ENCODE peak calls at places on chromosomes 3 and 15, in nine cellular contexts. A is RWPE1; O is activated CD8-positive, alpha-beta memory T cell treated with anti-CD3 and anti-CD28 coated beads, Interleukin-2, amount 50 U/mL, for 48 hours; M is MCF 10A; L is stimulated activated CD4-positive, alpha-beta T cell treated with anti-CD3 and anti-CD28 coated beads, Interleukin-1b, Interleukin-23, amount 100 ng/mL, for 48 hours; S is body of pancreas; J is cardiac fibroblast; C is HuH-7; H is breast epithelium. E is an unnamed sample.
A peak's percentile ranks its signal among the peaks of the same experiment; 100 is the strongest.

GRCh38 chr15:61064653-61065052 is 164.4 kb downstream of the RORA start:
- DNase-seq in H (no peak), A (no peak), S (no peak), C (no peak), M (no peak), J (no peak), O (no peak), L (no peak), E (no peak)

GRCh38 chr3:139113231-139113749 is 68.6 kb upstream of the PRR23C start:
- DNase-seq in H (no peak), S (no peak), J (no peak), L (peak; percentile 8), O (no peak), A (no peak), C (no peak), M (peak; percentile 15), E (no peak)

GRCh38 chr15:64856429-64857145 is 14.9 kb downstream of the PLEKHO2 start:
- DNase-seq in J (peak; percentile 40), H (no peak), M (no peak), A (no peak), L (no peak), C (peak; percentile 40), O (no peak), S (peak; percentile 44), E (peak; percentile 74)

GRCh38 chr15:96264801-96265515 is 65.5 kb upstream of the NR2F2 start:
- DNase-seq in A (peak; percentile 20), L (no peak), O (no peak), S (no peak), J (peak; percentile 40), H (no peak), C (peak; percentile 33), M (peak; percentile 17), E (no peak)

GRCh38 chr15:73936181-73936580 is 9.9 kb downstream of the LOXL1 start:
- DNase-seq in H (no peak), A (peak; percentile 81), L (no peak), O (no peak), M (peak; percentile 30), S (no peak), J (no peak), C (no peak), E (peak; percentile 27)

GRCh38 chr3:161153480-161153879 is 48.3 kb upstream of the B3GALNT1 start:
- DNase-seq in H (no peak), O (no peak), C (no peak), M (no peak), J (no peak), L (no peak), A (no peak), S (no peak), E (no peak)

GRCh38 chr3:102733811-102734574 is 299.2 kb downstream of the ZPLD1 start:
- DNase-seq in H (no peak), M (peak; percentile 29), A (no peak), J (peak; percentile 9), S (no peak), O (no peak), L (no peak), C (no peak), E (no peak)

GRCh38 chr3:197458179-197458707 is 97.5 kb downstream of the BDH1 start:
- DNase-seq in H (no peak), O (no peak), C (peak; percentile 47), S (no peak), L (peak; percentile 47), J (no peak), M (peak; percentile 58), A (no peak), E (no peak)

GRCh38 chr3:52343946-52344600 is 28.0 kb downstream of the DNAH1 start:
- DNase-seq in M (no peak), S (no peak), H (no peak), O (no peak), J (no peak), A (no peak), L (no peak), C (no peak), E (peak; percentile 9)

GRCh38 chr3:80526153-80526552 is 758.4 kb upstream of the ROBO1 start:
- DNase-seq in C (no peak), A (no peak), O (no peak), S (no peak), H (no peak), L (no peak), M (peak; percentile 5), J (no peak), E (no peak)

GRCh38 chr3:13348671-13349396 is 71.3 kb downstream of the NUP210 start:
- DNase-seq in J (no peak), M (no peak), L (no peak), C (no peak), H (no peak), O (no peak), A (no peak), S (no peak), E (no peak)

GRCh38 chr15:68768321-68768720 is 52.4 kb downstream of the ANP32A start:
- DNase-seq in O (no peak), C (no peak), A (peak; percentile 63), H (no peak), L (no peak), S (no peak), J (no peak), M (peak; percentile 64), E (no peak)

GRCh38 chr15:69820819-69821218 is 276.9 kb downstream of the TLE3 start:
- DNase-seq in M (no peak), O (no peak), S (peak; percentile 10), J (no peak), L (no peak), H (no peak), C (peak; percentile 52), A (no peak), E (no peak)

GRCh38 chr3:120753831-120754230 is 11.3 kb downstream of the GTF2E1 start:
- DNase-seq in S (no peak), H (no peak), O (no peak), A (no peak), M (peak; percentile 24), C (no peak), J (peak; percentile 63), L (no peak), E (no peak)

GRCh38 chr3:135099734-135100348 is 304.8 kb downstream of the EPHB1 start:
- DNase-seq in C (no peak), H (no peak), J (no peak), L (no peak), S (no peak), A (no peak), O (no peak), M (no peak), E (no peak)

GRCh38 chr3:127763337-127763736 is 59.0 kb downstream of the MGLL start:
- DNase-seq in J (no peak), H (no peak), S (no peak), O (no peak), M (no peak), L (no peak), C (no peak), A (no peak), E (no peak)

GRCh38 chr3:180199396-180199795 is 162.7 kb upstream of the PEX5L start:
- DNase-seq in A (no peak), J (no peak), M (no peak), H (no peak), O (no peak), S (no peak), C (no peak), L (no peak), E (no peak)

GRCh38 chr3:62097121-62097520 is 276.2 kb downstream of the FEZF2 start:
- DNase-seq in A (no peak), M (no peak), L (no peak), O (no peak), C (no peak), J (no peak), S (no peak), H (peak; percentile 19), E (no peak)

GRCh38 chr15:40306371-40306770 is 1.4 kb downstream of the PLCB2 start:
- DNase-seq in J (no peak), C (no peak), S (no peak), M (no peak), H (no peak), O (no peak), L (no peak), A (no peak), E (no peak)

GRCh38 chr3:99544819-99545281 is 93.5 kb upstream of the COL8A1 start:
- DNase-seq in C (no peak), J (peak; percentile 61), O (no peak), H (no peak), S (peak; percentile 6), M (peak; percentile 67), A (no peak), L (no peak), E (no peak)

GRCh38 chr15:75723171-75723846 is 10.7 kb upstream of the CSPG4 start:
- DNase-seq in L (no peak), C (no peak), O (no peak), H (no peak), J (no peak), M (no peak), A (peak; percentile 72), S (no peak), E (no peak)

GRCh38 chr3:195139876-195140240 is 131.1 kb downstream of the XXYLT1 start:
- DNase-seq in M (peak; percentile 80), L (no peak), S (no peak), C (no peak), H (no peak), A (peak; percentile 76), J (peak; percentile 70), O (no peak), E (no peak)

GRCh38 chr15:78712797-78713515 is 71.9 kb upstream of the CHRNB4 start:
- DNase-seq in M (no peak), C (no peak), H (no peak), O (peak; percentile 23), A (no peak), S (no peak), L (no peak), J (no peak), E (no peak)

GRCh38 chr3:50173685-50174516 is 17.5 kb upstream of the GNAT1 start:
- DNase-seq in H (no peak), J (no peak), M (no peak), A (no peak), L (no peak), O (no peak), S (no peak), C (no peak), E (no peak)

GRCh38 chr15:57743424-57743823 is 36.9 kb downstream of the POLR2M start:
- DNase-seq in O (no peak), M (peak; percentile 14), H (no peak), S (no peak), J (peak; percentile 25), L (no peak), A (no peak), C (peak; percentile 10), E (no peak)